ENCODE peak calls at places on chromosome 18, in four cellular contexts. I is breast epithelium, B is uterus, O is GM12891. X is an unnamed sample.

GRCh38 chr18:32454667-32455066 is 16.0 kb downstream of the GAREM1 start:
- DNase-seq in I (no peak), B (no peak), O (no peak), X (no peak)

GRCh38 chr18:48928787-48929186 is 22.0 kb downstream of the SMAD7 start:
- DNase-seq in B (no peak), I (no peak), O (no peak), X (no peak)

GRCh38 chr18:37666986-37667385 is 101.4 kb upstream of the CELF4 start:
- DNase-seq in O (no peak), B (no peak), I (no peak), X (peak)

GRCh38 chr18:60892855-60893254 is 440.4 kb upstream of the CDH20 start:
- DNase-seq in I (peak), O (no peak), B (no peak), X (no peak)

GRCh38 chr18:54947115-54947514 is 12.1 kb downstream of the CCDC68 start:
- DNase-seq in I (no peak), O (no peak), B (no peak), X (peak)

GRCh38 chr18:48022531-48023330 is 92.3 kb upstream of the SMAD2 start:
- DNase-seq in B (no peak), O (peak), I (no peak), X (peak)

GRCh38 chr18:61580061-61580460 is 246.8 kb downstream of the CDH20 start:
- DNase-seq in B (no peak), I (no peak), O (no peak), X (no peak)

GRCh38 chr18:21243041-21243431 is 1.0 kb downstream of the GREB1L start:
- DNase-seq in I (no peak), O (no peak), B (no peak), X (no peak)

GRCh38 chr18:22705328-22705727 is 227.8 kb upstream of the RBBP8 start:
- DNase-seq in O (no peak), B (no peak), I (no peak), X (no peak)

GRCh38 chr18:9951022-9951859 is 37.4 kb downstream of the VAPA start:
- DNase-seq in B (no peak), O (no peak), I (no peak), X (peak)

DNA sequence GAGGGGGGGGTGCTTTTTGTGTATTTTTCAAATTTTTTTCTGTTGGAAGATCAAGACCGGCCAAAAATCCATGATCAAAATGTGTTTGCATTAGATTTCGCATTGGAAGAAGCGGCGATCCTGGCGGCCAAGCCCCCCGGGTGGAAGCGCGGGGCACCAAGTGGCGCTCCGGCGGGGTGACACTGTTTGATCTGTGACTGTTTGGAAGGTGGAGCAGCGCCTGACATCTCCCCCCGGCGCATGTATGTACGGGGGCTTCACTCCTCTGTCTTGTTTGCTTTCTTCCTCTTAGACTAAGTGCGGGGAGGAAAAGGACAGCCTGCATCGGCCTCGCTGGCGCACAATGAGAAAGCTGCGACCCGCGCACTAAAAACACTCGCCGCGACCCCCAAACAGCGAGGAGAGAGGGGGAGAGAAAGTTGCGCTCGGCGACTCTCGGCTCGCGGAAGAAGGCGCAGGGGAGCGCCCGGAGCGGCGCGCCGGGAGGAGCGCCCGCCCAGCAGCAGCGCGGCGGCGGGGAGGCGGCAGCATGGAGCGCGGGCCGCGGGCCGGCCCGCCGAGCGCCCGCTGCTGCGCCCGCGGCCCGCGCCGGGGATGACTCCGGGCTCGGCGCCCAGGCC is 515 bp downstream of the TSHZ1 start:
- DNase-seq in O (no peak), B (no peak), I (no peak), X (peak)
- TF ChIP-seq POLR2A in O (no peak), B (no peak), I (no peak), X (peak)

GRCh38 chr18:3593904-3594759 is 144.2 kb downstream of the TGIF1 start:
- DNase-seq in I (peak), O (peak), B (peak), X (peak)
- TF ChIP-seq POLR2A in I (no peak), O (peak), B (peak), X (peak)

GRCh38 chr18:6414118-6414722 is 491 bp downstream of the L3MBTL4 start:
- DNase-seq in O (peak), B (peak), I (peak), X (no peak)
- TF ChIP-seq POLR2A in O (no peak), B (no peak), I (no peak), X (no peak)

GRCh38 chr18:12327510-12328178 is 19.6 kb downstream of the TUBB6 start:
- DNase-seq in O (peak), I (no peak), B (peak), X (peak)
- TF ChIP-seq POLR2A in O (peak), I (no peak), B (no peak), X (no peak)

DNA sequence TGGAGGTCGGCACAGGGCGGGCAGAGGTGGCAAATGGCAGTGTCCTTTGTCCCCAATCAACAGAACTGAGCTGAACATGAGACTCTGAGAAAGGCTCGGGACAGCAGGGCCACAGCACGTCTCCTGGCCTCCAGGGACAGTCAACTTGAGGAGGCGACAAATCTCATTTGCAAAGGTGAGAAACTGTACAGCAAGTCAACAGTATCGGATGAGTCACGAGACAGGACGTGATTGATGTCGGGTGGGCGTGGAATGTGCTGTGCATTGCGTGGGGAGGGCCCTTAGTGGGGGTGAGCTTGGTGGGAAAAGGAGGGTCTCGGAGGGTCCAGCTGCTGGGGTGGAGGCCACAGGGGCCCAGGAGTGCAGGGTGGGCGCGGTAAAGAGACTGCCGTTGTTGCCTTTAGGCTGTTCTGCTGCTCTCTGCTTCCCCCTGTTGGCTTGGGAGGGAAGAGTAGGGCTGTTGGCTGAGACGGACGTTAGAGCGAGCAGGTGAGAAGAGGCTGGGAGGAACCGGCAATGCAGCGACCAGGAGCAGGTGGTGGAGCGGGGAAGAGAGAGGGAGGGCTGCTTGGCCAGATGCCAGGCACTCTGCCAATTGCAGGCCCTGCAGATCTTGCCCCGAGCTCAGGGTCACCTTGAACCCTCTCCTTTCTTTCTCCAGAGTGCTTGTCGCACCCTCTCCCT is 164.3 kb downstream of the BCL2 start:
- DNase-seq in B (no peak), O (no peak), I (no peak), X (peak)
- TF ChIP-seq POLR2A in B (no peak), O (peak), I (no peak), X (no peak)

GRCh38 chr18:74234326-74235171 is 57.2 kb downstream of the CYB5A start:
- DNase-seq in B (peak), I (no peak), O (no peak), X (no peak)
- TF ChIP-seq POLR2A in B (no peak), I (no peak), O (no peak), X (no peak)

DNA sequence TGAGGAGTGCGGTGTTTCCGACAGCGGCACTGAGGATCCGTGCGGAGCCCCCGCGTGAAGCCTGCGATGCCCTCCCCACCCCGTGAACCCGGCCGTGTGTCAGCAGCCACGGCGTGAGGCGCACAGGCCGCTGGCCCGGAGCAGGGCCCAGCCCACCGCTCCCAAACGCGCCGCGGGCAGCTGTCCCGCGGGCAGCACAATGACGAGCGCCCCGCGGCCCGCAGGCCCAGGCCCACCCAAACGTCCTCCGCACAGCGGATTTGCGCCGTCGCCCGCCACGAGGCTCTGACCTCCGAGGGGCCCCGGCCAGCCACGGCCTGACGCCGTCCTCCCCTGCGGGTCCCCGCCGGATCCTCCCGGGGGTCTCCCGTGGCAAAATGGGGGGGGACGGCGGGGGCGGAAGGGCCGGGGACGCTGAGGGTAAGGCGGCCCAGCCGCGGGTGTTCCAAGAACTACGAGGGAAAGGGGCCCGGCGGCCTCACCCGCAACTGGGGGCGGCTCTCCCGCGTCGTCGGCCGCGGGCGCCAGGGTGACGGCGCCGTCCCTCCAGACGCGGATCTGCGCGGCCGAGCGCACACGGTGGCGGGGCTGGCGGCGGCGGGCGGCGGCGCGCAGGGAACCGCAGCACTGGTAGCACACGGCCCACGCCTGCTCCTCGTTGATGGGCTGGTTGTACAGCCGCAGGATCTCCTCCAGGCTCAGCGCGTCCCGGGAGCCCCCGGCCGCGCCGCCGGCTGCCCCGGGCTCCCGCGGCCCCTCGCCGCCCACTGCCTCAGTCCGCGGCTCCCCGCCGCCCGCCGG is 659 bp downstream of the SPIRE1 start:
- DNase-seq in B (peak), O (peak), I (no peak), X (peak)
- TF ChIP-seq POLR2A in B (peak), O (no peak), I (no peak), X (no peak)